ENCODE peak calls at places on chromosomes 2 and 18, in seven cellular contexts. K is A549, J is gastrocnemius medialis, C is thyroid gland, V is GM23248, Z is heart right ventricle, X is breast epithelium. P is an unnamed sample.

GRCh38 chr2:181462032-181462431 is 4.8 kb downstream of the ITGA4 start:
- DNase-seq in K (no peak), J (no peak), C (no peak), V (no peak), Z (no peak), X (no peak), P (no peak)

GRCh38 chr18:61572871-61573270 is 239.6 kb downstream of the CDH20 start:
- DNase-seq in K (no peak), J (no peak), C (no peak), V (peak; percentile 16), Z (no peak), X (no peak), P (no peak)

GRCh38 chr2:9076210-9076609 is 72.7 kb upstream of the MBOAT2 start:
- DNase-seq in K (no peak), J (no peak), C (no peak), V (peak; percentile 32), Z (no peak), X (no peak), P (no peak)

GRCh38 chr18:74316257-74317180 is 880 bp downstream of the C18orf63 start:
- DNase-seq in K (peak; percentile 42), J (no peak), C (no peak), V (peak; percentile 86), Z (no peak), X (no peak), P (no peak)

GRCh38 chr2:65939687-65940086 is 495.2 kb upstream of the MEIS1 start:
- DNase-seq in K (no peak), J (no peak), C (no peak), V (no peak), Z (no peak), X (no peak), P (no peak)

GRCh38 chr2:8998418-8998817 is 5.1 kb downstream of the MBOAT2 start:
- DNase-seq in K (no peak), J (no peak), C (no peak), V (no peak), Z (no peak), X (no peak), P (no peak)

GRCh38 chr2:143150287-143150686 is 21.1 kb downstream of the ARHGAP15 start:
- DNase-seq in K (no peak), J (no peak), C (no peak), V (no peak), Z (no peak), X (no peak), P (no peak)

GRCh38 chr2:106269591-106270291 is 75.6 kb upstream of the UXS1 start:
- DNase-seq in K (peak; percentile 18), J (no peak), C (peak; percentile 98), V (peak; percentile 23), Z (peak; percentile 52), X (no peak), P (peak; percentile 12)

GRCh38 chr2:238378230-238379095 is 48.3 kb upstream of the ASB1 start:
- DNase-seq in K (no peak), J (peak; percentile 39), C (no peak), V (no peak), Z (no peak), X (no peak), P (no peak)

GRCh38 chr18:55605820-55606252 is 17.8 kb upstream of the TCF4 start:
- DNase-seq in K (no peak), J (no peak), C (no peak), V (no peak), Z (no peak), X (no peak), P (no peak)

GRCh38 chr18:50111398-50111797 is 83.5 kb downstream of the MYO5B start:
- DNase-seq in K (no peak), J (no peak), C (no peak), V (no peak), Z (no peak), X (no peak), P (no peak)

GRCh38 chr2:100412866-100413265 is 4.6 kb downstream of the CHST10 start:
- DNase-seq in K (no peak), J (no peak), C (no peak), V (no peak), Z (no peak), X (no peak), P (no peak)

GRCh38 chr18:49898421-49898820 is 85.1 kb upstream of the ACAA2 start:
- DNase-seq in K (peak; percentile 42), J (no peak), C (peak; percentile 80), V (peak; percentile 73), Z (no peak), X (no peak), P (peak; percentile 57)

GRCh38 chr2:196927318-196928225 is 1.1 kb upstream of the PGAP1 start:
- DNase-seq in K (peak; percentile 29), J (no peak), C (peak; percentile 13), V (peak; percentile 79), Z (no peak), X (no peak), P (peak; percentile 45)

GRCh38 chr2:180705551-180705950 is 274.9 kb upstream of the UBE2E3 start:
- DNase-seq in K (no peak), J (no peak), C (no peak), V (peak; percentile 67), Z (no peak), X (no peak), P (no peak)

GRCh38 chr2:20972792-20973565 is 70.9 kb downstream of the APOB start:
- DNase-seq in K (no peak), J (no peak), C (no peak), V (no peak), Z (no peak), X (no peak), P (no peak)

GRCh38 chr2:65232636-65233035 is 5.0 kb downstream of the ACTR2 start:
- DNase-seq in K (peak; percentile 26), J (no peak), C (no peak), V (peak; percentile 84), Z (no peak), X (no peak), P (no peak)

GRCh38 chr2:108776475-108776874 is 10.1 kb upstream of the CCDC138 start:
- DNase-seq in K (no peak), J (no peak), C (no peak), V (no peak), Z (no peak), X (no peak), P (no peak)

GRCh38 chr2:232887171-232887850 is 17.2 kb downstream of the SNORC start:
- DNase-seq in K (peak; percentile 43), J (no peak), C (no peak), V (peak; percentile 28), Z (no peak), X (peak; percentile 38), P (no peak)

GRCh38 chr18:74141638-74142037 is 6.0 kb downstream of the FBXO15 start:
- DNase-seq in K (no peak), J (no peak), C (no peak), V (no peak), Z (no peak), X (no peak), P (no peak)

GRCh38 chr2:66541646-66542045 is 106.7 kb downstream of the MEIS1 start:
- DNase-seq in K (no peak), J (no peak), C (no peak), V (no peak), Z (no peak), X (no peak), P (no peak)

GRCh38 chr2:113872201-113872600 is 17.7 kb upstream of the ACTR3 start:
- DNase-seq in K (no peak), J (no peak), C (no peak), V (peak; percentile 80), Z (no peak), X (no peak), P (no peak)

GRCh38 chr2:57936216-57936615 is 110.4 kb upstream of the VRK2 start:
- DNase-seq in K (no peak), J (no peak), C (no peak), V (peak; percentile 78), Z (no peak), X (no peak), P (no peak)

GRCh38 chr18:11871501-11871900 is 20.3 kb downstream of the CHMP1B start:
- DNase-seq in K (no peak), J (no peak), C (no peak), V (no peak), Z (no peak), X (no peak), P (no peak)

GRCh38 chr2:181124499-181124898 is 144.1 kb downstream of the UBE2E3 start:
- DNase-seq in K (no peak), J (no peak), C (no peak), V (no peak), Z (no peak), X (no peak), P (no peak)

GRCh38 chr2:95539290-95539689 is 52.5 kb upstream of the TRIM43 start:
- DNase-seq in K (no peak), J (no peak), C (no peak), V (peak; percentile 40), Z (no peak), X (no peak), P (no peak)

GRCh38 chr2:95539836-95540235 is 52.0 kb upstream of the TRIM43 start:
- DNase-seq in K (no peak), J (no peak), C (no peak), V (no peak), Z (no peak), X (no peak), P (no peak)
- H3K9me3 ChIP-seq in K (no peaks in the 10 kb centered on the region), J (no peaks in the 10 kb centered on the region), C (no peaks in the 10 kb centered on the region), V (no peaks in the 10 kb centered on the region), Z (peaks cover 11% of the 10 kb centered on the region), X (no peaks in the 10 kb centered on the region), P (no peaks in the 10 kb centered on the region)

DNA sequence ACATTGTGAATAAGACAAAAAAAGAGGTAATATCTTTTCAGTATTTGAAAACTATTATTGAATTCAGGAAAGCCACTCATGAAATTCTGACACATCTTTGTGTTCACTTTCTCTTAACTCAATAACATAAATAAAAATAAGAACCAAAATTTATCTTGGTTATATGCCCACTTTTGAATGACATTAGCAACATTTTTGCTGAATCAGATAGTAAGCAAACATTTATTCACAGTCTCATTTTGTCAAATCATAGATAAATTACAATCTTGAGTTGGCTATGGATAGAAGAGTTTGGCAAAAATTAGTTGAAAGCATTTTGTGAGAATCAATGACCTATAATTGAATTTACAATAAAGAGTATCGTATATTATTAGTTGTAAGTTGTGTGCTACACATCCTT is 545.1 kb upstream of the PKDCC start:
- DNase-seq in K (no peak), J (no peak), C (no peak), V (no peak), Z (no peak), X (no peak), P (no peak)
- H3K9me3 ChIP-seq in K (peaks cover 6% of the 10 kb centered on the region), J (no peaks in the 10 kb centered on the region), C (no peaks in the 10 kb centered on the region), V (no peaks in the 10 kb centered on the region), Z (peaks cover 36% of the 10 kb centered on the region), X (peaks cover 42% of the 10 kb centered on the region), P (no peaks in the 10 kb centered on the region)

DNA sequence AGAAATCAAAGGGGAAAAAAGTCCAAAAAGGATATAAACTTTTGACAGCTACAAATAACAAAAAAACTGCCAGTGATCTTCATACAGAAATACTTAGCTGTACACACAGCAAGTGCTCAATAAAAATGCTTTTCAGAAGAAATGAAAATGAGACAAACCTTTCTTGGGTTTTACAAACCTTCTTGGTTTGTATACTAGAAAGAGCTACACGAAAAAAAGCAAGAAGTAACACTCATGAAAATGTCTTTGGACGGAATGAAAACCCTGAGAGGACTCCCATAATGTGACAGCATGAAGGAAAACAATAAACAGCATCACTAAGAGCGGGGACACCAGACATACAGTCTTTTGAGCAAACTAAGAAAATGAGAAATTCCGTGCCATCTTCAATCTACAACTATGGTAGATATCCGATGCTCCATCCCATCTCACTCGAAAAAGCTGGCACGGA is 977 bp downstream of the BARD1 start:
- DNase-seq in K (no peak), J (no peak), C (no peak), V (peak; percentile 18), Z (no peak), X (no peak), P (no peak)
- H3K9me3 ChIP-seq in K (no peaks in the 10 kb centered on the region), J (no peaks in the 10 kb centered on the region), C (no peaks in the 10 kb centered on the region), V (no peaks in the 10 kb centered on the region), Z (no peaks in the 10 kb centered on the region), X (no peaks in the 10 kb centered on the region), P (no peaks in the 10 kb centered on the region)

GRCh38 chr2:160087854-160088745 is 25.7 kb upstream of the PLA2R1 start:
- DNase-seq in K (peak; percentile 62), J (no peak), C (no peak), V (peak; percentile 49), Z (no peak), X (no peak), P (no peak)
- H3K9me3 ChIP-seq in K (peaks cover 3% of the 10 kb centered on the region), J (peaks cover 13% of the 10 kb centered on the region), C (no peaks in the 10 kb centered on the region), V (no peaks in the 10 kb centered on the region), Z (peaks cover 84% of the 10 kb centered on the region), X (peaks cover 89% of the 10 kb centered on the region), P (peaks cover 23% of the 10 kb centered on the region)